ENCODE peak calls at places on chromosomes 6 and 20, in six cellular contexts. R is CD4-positive, alpha-beta memory T cell; Q is stimulated activated CD8-positive, alpha-beta memory T cell treated with anti-CD3 and anti-CD28 coated beads, Interleukin-15, amount 100 ng/mL, for 4 hours; H is stimulated activated CD4-positive, alpha-beta T cell treated with anti-CD3 and anti-CD28 coated beads, Interleukin-2, amount 100 ng/mL, for 48 hours; J is iPS-NIHi11; O is epithelial cell of esophagus. A is an unnamed sample.

GRCh38 chr6:166707045-166707444 is 80.0 kb upstream of the RPS6KA2 start:
- DNase-seq in H (no peak), R (no peak), J (peak), O (peak), Q (no peak), A (no peak)

GRCh38 chr6:7974932-7975763 is 64.6 kb upstream of the TXNDC5 start:
- DNase-seq in R (no peak), J (no peak), Q (no peak), H (no peak), O (peak), A (no peak)

GRCh38 chr20:13024581-13024980 is 15.8 kb downstream of the SPTLC3 start:
- DNase-seq in Q (no peak), O (no peak), J (no peak), H (no peak), R (no peak), A (no peak)

GRCh38 chr20:6164421-6165341 is 41.9 kb upstream of the FERMT1 start:
- DNase-seq in O (peak), Q (no peak), J (no peak), H (no peak), R (no peak), A (no peak)

GRCh38 chr6:5036309-5036708 is 32.5 kb upstream of the RPP40 start:
- DNase-seq in H (no peak), R (no peak), Q (no peak), O (peak), J (peak), A (no peak)

GRCh38 chr6:169141706-169142705 is 111.6 kb downstream of the THBS2 start:
- DNase-seq in Q (no peak), J (no peak), R (no peak), H (no peak), O (no peak), A (no peak)

GRCh38 chr6:82364087-82365010 is 732 bp downstream of the TPBG start:
- DNase-seq in J (peak), Q (no peak), H (no peak), O (peak), R (peak), A (no peak)

GRCh38 chr6:4972438-4972837 is 31.4 kb downstream of the RPP40 start:
- DNase-seq in O (no peak), R (no peak), Q (no peak), J (no peak), H (no peak), A (no peak)

GRCh38 chr20:1301031-1301529 is 27.9 kb downstream of the SDCBP2 start:
- DNase-seq in R (peak), H (peak), J (peak), Q (no peak), O (peak), A (peak)

GRCh38 chr6:6626227-6626626 is 37.7 kb downstream of the LY86 start:
- DNase-seq in R (no peak), Q (no peak), H (no peak), J (no peak), O (no peak), A (no peak)

GRCh38 chr20:40524071-40524470 is 165.0 kb downstream of the MAFB start:
- DNase-seq in O (no peak), J (no peak), H (no peak), R (no peak), Q (no peak), A (no peak)

GRCh38 chr6:18047406-18047805 is 60.0 kb upstream of the KIF13A start:
- DNase-seq in Q (no peak), J (no peak), R (no peak), O (peak), H (no peak), A (no peak)